ENCODE peak calls at places on chromosome 14, in seven cellular contexts. L, K, H, C, O, T and A are unnamed samples.

GRCh38 chr14:104140213-104140462 is 1.8 kb downstream of the KIF26A start:
- DNase-seq in O (no peak), C (peak; percentile 43), H (no peak), K (no peak), L (no peak), T (no peak), A (no peak)

GRCh38 chr14:67151082-67151666 is 38.1 kb upstream of the GARIN2 start:
- DNase-seq in O (no peak), L (no peak), K (no peak), T (no peak), H (no peak), C (no peak), A (no peak)

GRCh38 chr14:104732355-104732804 is 8.4 kb downstream of the ADSS1 start:
- DNase-seq in C (peak; percentile 77), L (no peak), T (no peak), O (no peak), K (no peak), H (peak; percentile 68), A (no peak)

GRCh38 chr14:90384543-90384911 is 12.3 kb upstream of the CALM1 start:
- DNase-seq in T (peak; percentile 27), H (no peak), C (no peak), O (no peak), L (no peak), K (no peak), A (no peak)

GRCh38 chr14:53956427-53957201 is at the start of gene BMP4:
- DNase-seq in L (no peak), O (peak; percentile 64), T (no peak), C (peak; percentile 89), H (peak; percentile 83), K (peak; percentile 65), A (no peak)

GRCh38 chr14:100803694-100804075 is 22.2 kb upstream of the MEG3 start:
- DNase-seq in C (no peak), K (no peak), O (no peak), H (no peak), L (no peak), T (no peak), A (no peak)

GRCh38 chr14:105853907-105854599 is 327.7 kb downstream of the TMEM121 start:
- DNase-seq in K (no peak), L (no peak), T (no peak), O (no peak), H (no peak), C (peak; percentile 35), A (no peak)

GRCh38 chr14:46734287-46734686 is 82.7 kb upstream of the RPL10L start:
- DNase-seq in C (no peak), T (no peak), O (no peak), K (no peak), L (no peak), H (no peak), A (no peak)

GRCh38 chr14:83251402-83251801 is 1717.7 kb upstream of the SEL1L start:
- DNase-seq in C (no peak), K (no peak), L (no peak), H (no peak), O (no peak), T (no peak), A (no peak)

GRCh38 chr14:75513911-75514672 is 8.2 kb upstream of the BATF start:
- DNase-seq in C (no peak), K (no peak), L (no peak), O (no peak), H (no peak), T (no peak), A (no peak)

GRCh38 chr14:68757618-68758081 is 35.2 kb downstream of the ZFP36L1 start:
- DNase-seq in T (no peak), K (no peak), H (no peak), C (no peak), O (no peak), L (no peak), A (no peak)

GRCh38 chr14:76742961-76743360 is 18.3 kb upstream of the VASH1 start:
- DNase-seq in O (no peak), T (no peak), C (no peak), L (no peak), H (no peak), K (no peak), A (peak; percentile 66)

GRCh38 chr14:56322531-56322930 is 204.3 kb downstream of the PELI2 start:
- DNase-seq in O (no peak), H (no peak), C (no peak), L (no peak), K (no peak), T (no peak), A (no peak)

GRCh38 chr14:97196336-97196735 is 399.2 kb downstream of the VRK1 start:
- DNase-seq in K (no peak), T (no peak), O (no peak), H (no peak), C (no peak), L (no peak), A (no peak)

GRCh38 chr14:101241807-101242278 is 319.5 kb upstream of the DIO3 start:
- DNase-seq in H (no peak), C (no peak), L (no peak), K (no peak), T (no peak), O (no peak), A (no peak)

GRCh38 chr14:92263681-92264080 is 59.3 kb upstream of the SLC24A4 start:
- DNase-seq in O (no peak), C (no peak), L (no peak), K (no peak), T (no peak), H (no peak), A (no peak)

GRCh38 chr14:91606851-91607250 is 96.7 kb upstream of the PPP4R3A start:
- DNase-seq in L (no peak), T (no peak), K (no peak), H (no peak), O (no peak), C (no peak), A (no peak)